ENCODE peak calls at places on chromosomes 6 and 20, in ten cellular contexts. One of them, this sample, is unnamed.

GRCh38 chr20:33298391-33298790 is 15.4 kb downstream of the BPIFB1 start:
- ATAC-seq in right cardiac atrium: peak
- ATAC-seq in natural killer cell: no peak
- ATAC-seq in sciatic nerve: no peak
- ATAC-seq in right lobe of liver: no peak
- ATAC-seq in activated naive CD8-positive, alpha-beta T cell treated with anti-CD3 and anti-CD28 coated beads, Interleukin-2, amount 50 U/mL, for 24 hours: no peak
- ATAC-seq in upper lobe of right lung: no peak
- ATAC-seq in RWPE2: no peak
- ATAC-seq in GM23338: peak
- ATAC-seq in Panc1: no peak
- ATAC-seq in this sample: no peak

GRCh38 chr6:6557871-6558270 is 30.6 kb upstream of the LY86 start:
- ATAC-seq in sciatic nerve: no peak
- ATAC-seq in GM23338: no peak
- ATAC-seq in right lobe of liver: no peak
- ATAC-seq in Panc1: no peak
- ATAC-seq in right cardiac atrium: no peak
- ATAC-seq in activated naive CD8-positive, alpha-beta T cell treated with anti-CD3 and anti-CD28 coated beads, Interleukin-2, amount 50 U/mL, for 24 hours: no peak
- ATAC-seq in natural killer cell: no peak
- ATAC-seq in RWPE2: peak
- ATAC-seq in upper lobe of right lung: no peak
- ATAC-seq in this sample: no peak

GRCh38 chr20:44074252-44075151 is 112.5 kb downstream of the JPH2 start:
- ATAC-seq in right lobe of liver: no peak
- ATAC-seq in right cardiac atrium: peak
- ATAC-seq in sciatic nerve: no peak
- ATAC-seq in upper lobe of right lung: peak
- ATAC-seq in Panc1: peak
- ATAC-seq in natural killer cell: no peak
- ATAC-seq in activated naive CD8-positive, alpha-beta T cell treated with anti-CD3 and anti-CD28 coated beads, Interleukin-2, amount 50 U/mL, for 24 hours: no peak
- ATAC-seq in RWPE2: peak
- ATAC-seq in GM23338: no peak
- ATAC-seq in this sample: no peak

GRCh38 chr6:133407320-133408100 is 166.4 kb downstream of the EYA4 start:
- ATAC-seq in GM23338: peak
- ATAC-seq in natural killer cell: no peak
- ATAC-seq in RWPE2: no peak
- ATAC-seq in Panc1: no peak
- ATAC-seq in activated naive CD8-positive, alpha-beta T cell treated with anti-CD3 and anti-CD28 coated beads, Interleukin-2, amount 50 U/mL, for 24 hours: no peak
- ATAC-seq in sciatic nerve: no peak
- ATAC-seq in right lobe of liver: no peak
- ATAC-seq in right cardiac atrium: no peak
- ATAC-seq in upper lobe of right lung: no peak
- ATAC-seq in this sample: no peak

GRCh38 chr6:13425971-13426931 is 61.1 kb downstream of the GFOD1 start:
- ATAC-seq in natural killer cell: no peak
- ATAC-seq in right cardiac atrium: peak
- ATAC-seq in activated naive CD8-positive, alpha-beta T cell treated with anti-CD3 and anti-CD28 coated beads, Interleukin-2, amount 50 U/mL, for 24 hours: peak
- ATAC-seq in GM23338: no peak
- ATAC-seq in upper lobe of right lung: no peak
- ATAC-seq in right lobe of liver: peak
- ATAC-seq in sciatic nerve: no peak
- ATAC-seq in RWPE2: peak
- ATAC-seq in Panc1: peak
- ATAC-seq in this sample: no peak

GRCh38 chr6:44219053-44219814 is 2.5 kb downstream of the MYMX start:
- ATAC-seq in right cardiac atrium: peak
- ATAC-seq in Panc1: peak
- ATAC-seq in natural killer cell: peak
- ATAC-seq in right lobe of liver: peak
- ATAC-seq in activated naive CD8-positive, alpha-beta T cell treated with anti-CD3 and anti-CD28 coated beads, Interleukin-2, amount 50 U/mL, for 24 hours: peak
- ATAC-seq in sciatic nerve: peak
- ATAC-seq in upper lobe of right lung: peak
- ATAC-seq in RWPE2: no peak
- ATAC-seq in GM23338: peak
- ATAC-seq in this sample: peak

GRCh38 chr20:58449703-58450138 is 60.7 kb downstream of the VAPB start:
- ATAC-seq in RWPE2: no peak
- ATAC-seq in GM23338: no peak
- ATAC-seq in upper lobe of right lung: no peak
- ATAC-seq in right lobe of liver: no peak
- ATAC-seq in sciatic nerve: no peak
- ATAC-seq in natural killer cell: no peak
- ATAC-seq in right cardiac atrium: no peak
- ATAC-seq in activated naive CD8-positive, alpha-beta T cell treated with anti-CD3 and anti-CD28 coated beads, Interleukin-2, amount 50 U/mL, for 24 hours: no peak
- ATAC-seq in Panc1: no peak
- ATAC-seq in this sample: no peak

GRCh38 chr20:53298900-53299299 is 294.7 kb downstream of the ZNF217 start:
- ATAC-seq in sciatic nerve: no peak
- ATAC-seq in right cardiac atrium: no peak
- ATAC-seq in natural killer cell: no peak
- ATAC-seq in activated naive CD8-positive, alpha-beta T cell treated with anti-CD3 and anti-CD28 coated beads, Interleukin-2, amount 50 U/mL, for 24 hours: no peak
- ATAC-seq in GM23338: no peak
- ATAC-seq in upper lobe of right lung: no peak
- ATAC-seq in Panc1: no peak
- ATAC-seq in right lobe of liver: no peak
- ATAC-seq in RWPE2: no peak
- ATAC-seq in this sample: no peak

GRCh38 chr6:23981923-23982322 is 144.1 kb upstream of the NRSN1 start:
- ATAC-seq in natural killer cell: no peak
- ATAC-seq in right cardiac atrium: no peak
- ATAC-seq in Panc1: no peak
- ATAC-seq in right lobe of liver: no peak
- ATAC-seq in GM23338: no peak
- ATAC-seq in upper lobe of right lung: no peak
- ATAC-seq in activated naive CD8-positive, alpha-beta T cell treated with anti-CD3 and anti-CD28 coated beads, Interleukin-2, amount 50 U/mL, for 24 hours: no peak
- ATAC-seq in RWPE2: no peak
- ATAC-seq in sciatic nerve: no peak
- ATAC-seq in this sample: no peak

GRCh38 chr20:37845261-37845681 is 57.7 kb upstream of the VSTM2L start:
- ATAC-seq in RWPE2: peak
- ATAC-seq in right lobe of liver: peak
- ATAC-seq in right cardiac atrium: peak
- ATAC-seq in sciatic nerve: no peak
- ATAC-seq in GM23338: peak
- ATAC-seq in natural killer cell: no peak
- ATAC-seq in Panc1: no peak
- ATAC-seq in upper lobe of right lung: peak
- ATAC-seq in activated naive CD8-positive, alpha-beta T cell treated with anti-CD3 and anti-CD28 coated beads, Interleukin-2, amount 50 U/mL, for 24 hours: no peak
- ATAC-seq in this sample: no peak